ENCODE peak calls at places on chromosomes 11 and 22, in six cellular contexts. One of them, this sample, is unnamed.

GRCh38 chr11:7538023-7538422 is 24.2 kb downstream of the PPFIBP2 start:
- DNase-seq in T follicular helper cell: no peak
- DNase-seq in HS-27A: no peak
- DNase-seq in GM23248: peak
- DNase-seq in neuronal stem cell: no peak
- DNase-seq in activated T-cell treated with anti-CD3 and anti-CD28 coated beads, Interleukin-2, amount 50 U/mL, for 72 hours: peak
- DNase-seq in this sample: no peak

GRCh38 chr22:37996515-37997246 is 12.3 kb upstream of the SOX10 start:
- DNase-seq in neuronal stem cell: no peak
- DNase-seq in T follicular helper cell: no peak
- DNase-seq in activated T-cell treated with anti-CD3 and anti-CD28 coated beads, Interleukin-2, amount 50 U/mL, for 72 hours: no peak
- DNase-seq in HS-27A: no peak
- DNase-seq in GM23248: no peak
- DNase-seq in this sample: no peak

GRCh38 chr11:112173152-112173551 is 2.2 kb upstream of the BCO2 start:
- DNase-seq in neuronal stem cell: no peak
- DNase-seq in HS-27A: no peak
- DNase-seq in activated T-cell treated with anti-CD3 and anti-CD28 coated beads, Interleukin-2, amount 50 U/mL, for 72 hours: no peak
- DNase-seq in T follicular helper cell: no peak
- DNase-seq in GM23248: peak
- DNase-seq in this sample: no peak

GRCh38 chr11:77127674-77127968 is 425 bp upstream of the MYO7A start:
- DNase-seq in activated T-cell treated with anti-CD3 and anti-CD28 coated beads, Interleukin-2, amount 50 U/mL, for 72 hours: no peak
- DNase-seq in neuronal stem cell: no peak
- DNase-seq in T follicular helper cell: no peak
- DNase-seq in GM23248: no peak
- DNase-seq in HS-27A: no peak
- DNase-seq in this sample: no peak

GRCh38 chr11:10638285-10638684 is 55.3 kb downstream of the IRAG1 start:
- DNase-seq in HS-27A: no peak
- DNase-seq in neuronal stem cell: no peak
- DNase-seq in activated T-cell treated with anti-CD3 and anti-CD28 coated beads, Interleukin-2, amount 50 U/mL, for 72 hours: no peak
- DNase-seq in GM23248: peak
- DNase-seq in T follicular helper cell: no peak
- DNase-seq in this sample: no peak

GRCh38 chr11:10778217-10778970 is 27.3 kb downstream of the CTR9 start:
- DNase-seq in T follicular helper cell: no peak
- DNase-seq in GM23248: peak
- DNase-seq in activated T-cell treated with anti-CD3 and anti-CD28 coated beads, Interleukin-2, amount 50 U/mL, for 72 hours: no peak
- DNase-seq in HS-27A: no peak
- DNase-seq in neuronal stem cell: no peak
- DNase-seq in this sample: no peak

GRCh38 chr11:74926304-74927030 is 22.4 kb downstream of the XRRA1 start:
- DNase-seq in GM23248: peak
- DNase-seq in neuronal stem cell: no peak
- DNase-seq in HS-27A: no peak
- DNase-seq in activated T-cell treated with anti-CD3 and anti-CD28 coated beads, Interleukin-2, amount 50 U/mL, for 72 hours: peak
- DNase-seq in T follicular helper cell: no peak
- DNase-seq in this sample: no peak

GRCh38 chr11:6321961-6322362 is 1.7 kb upstream of the CAVIN3 start:
- DNase-seq in HS-27A: no peak
- DNase-seq in GM23248: peak
- DNase-seq in T follicular helper cell: no peak
- DNase-seq in neuronal stem cell: peak
- DNase-seq in activated T-cell treated with anti-CD3 and anti-CD28 coated beads, Interleukin-2, amount 50 U/mL, for 72 hours: peak
- DNase-seq in this sample: peak

GRCh38 chr22:46336119-46337078 is 885 bp downstream of the TRMU start:
- DNase-seq in activated T-cell treated with anti-CD3 and anti-CD28 coated beads, Interleukin-2, amount 50 U/mL, for 72 hours: peak
- DNase-seq in GM23248: peak
- DNase-seq in HS-27A: no peak
- DNase-seq in T follicular helper cell: no peak
- DNase-seq in neuronal stem cell: peak
- DNase-seq in this sample: no peak

GRCh38 chr11:10918698-10919097 is 60.8 kb upstream of the ZBED5 start:
- DNase-seq in activated T-cell treated with anti-CD3 and anti-CD28 coated beads, Interleukin-2, amount 50 U/mL, for 72 hours: no peak
- DNase-seq in GM23248: no peak
- DNase-seq in neuronal stem cell: no peak
- DNase-seq in HS-27A: no peak
- DNase-seq in T follicular helper cell: no peak
- DNase-seq in this sample: no peak

GRCh38 chr11:122154227-122154626 is 38.2 kb upstream of the BLID start:
- DNase-seq in activated T-cell treated with anti-CD3 and anti-CD28 coated beads, Interleukin-2, amount 50 U/mL, for 72 hours: no peak
- DNase-seq in neuronal stem cell: no peak
- DNase-seq in T follicular helper cell: no peak
- DNase-seq in HS-27A: no peak
- DNase-seq in GM23248: no peak
- DNase-seq in this sample: no peak

GRCh38 chr11:72410956-72411355 is 23.4 kb downstream of the CLPB start:
- DNase-seq in activated T-cell treated with anti-CD3 and anti-CD28 coated beads, Interleukin-2, amount 50 U/mL, for 72 hours: no peak
- DNase-seq in GM23248: no peak
- DNase-seq in T follicular helper cell: no peak
- DNase-seq in HS-27A: no peak
- DNase-seq in neuronal stem cell: no peak
- DNase-seq in this sample: no peak

GRCh38 chr11:126853732-126854131 is 146.8 kb downstream of the KIRREL3 start:
- DNase-seq in T follicular helper cell: no peak
- DNase-seq in neuronal stem cell: no peak
- DNase-seq in GM23248: peak
- DNase-seq in activated T-cell treated with anti-CD3 and anti-CD28 coated beads, Interleukin-2, amount 50 U/mL, for 72 hours: no peak
- DNase-seq in HS-27A: no peak
- DNase-seq in this sample: no peak

GRCh38 chr11:65580031-65580692 is 4.3 kb downstream of the EHBP1L1 start:
- DNase-seq in activated T-cell treated with anti-CD3 and anti-CD28 coated beads, Interleukin-2, amount 50 U/mL, for 72 hours: no peak
- DNase-seq in T follicular helper cell: no peak
- DNase-seq in HS-27A: no peak
- DNase-seq in GM23248: no peak
- DNase-seq in neuronal stem cell: no peak
- DNase-seq in this sample: no peak

GRCh38 chr11:18192988-18193387 is 20.4 kb downstream of the MRGPRX4 start:
- DNase-seq in neuronal stem cell: no peak
- DNase-seq in activated T-cell treated with anti-CD3 and anti-CD28 coated beads, Interleukin-2, amount 50 U/mL, for 72 hours: no peak
- DNase-seq in HS-27A: no peak
- DNase-seq in GM23248: no peak
- DNase-seq in T follicular helper cell: no peak
- DNase-seq in this sample: no peak

GRCh38 chr11:48005878-48006277 is 25.5 kb downstream of the PTPRJ start:
- DNase-seq in neuronal stem cell: peak
- DNase-seq in GM23248: peak
- DNase-seq in activated T-cell treated with anti-CD3 and anti-CD28 coated beads, Interleukin-2, amount 50 U/mL, for 72 hours: peak
- DNase-seq in T follicular helper cell: no peak
- DNase-seq in HS-27A: no peak
- DNase-seq in this sample: peak

GRCh38 chr11:74220376-74220775 is 49.3 kb downstream of the PPME1 start:
- DNase-seq in HS-27A: no peak
- DNase-seq in activated T-cell treated with anti-CD3 and anti-CD28 coated beads, Interleukin-2, amount 50 U/mL, for 72 hours: no peak
- DNase-seq in GM23248: peak
- DNase-seq in T follicular helper cell: no peak
- DNase-seq in neuronal stem cell: no peak
- DNase-seq in this sample: no peak

GRCh38 chr22:19744350-19745006 is 16.1 kb upstream of the TBX1 start:
- DNase-seq in GM23248: no peak
- DNase-seq in T follicular helper cell: no peak
- DNase-seq in neuronal stem cell: no peak
- DNase-seq in HS-27A: no peak
- DNase-seq in activated T-cell treated with anti-CD3 and anti-CD28 coated beads, Interleukin-2, amount 50 U/mL, for 72 hours: no peak
- DNase-seq in this sample: no peak

GRCh38 chr11:62854013-62854824 is 14.8 kb upstream of the WDR74 start:
- DNase-seq in neuronal stem cell: no peak
- DNase-seq in T follicular helper cell: no peak
- DNase-seq in activated T-cell treated with anti-CD3 and anti-CD28 coated beads, Interleukin-2, amount 50 U/mL, for 72 hours: no peak
- DNase-seq in GM23248: no peak
- DNase-seq in HS-27A: no peak
- DNase-seq in this sample: no peak

GRCh38 chr11:10763766-10764165 is 12.7 kb downstream of the CTR9 start:
- DNase-seq in T follicular helper cell: no peak
- DNase-seq in neuronal stem cell: no peak
- DNase-seq in activated T-cell treated with anti-CD3 and anti-CD28 coated beads, Interleukin-2, amount 50 U/mL, for 72 hours: no peak
- DNase-seq in GM23248: no peak
- DNase-seq in HS-27A: no peak
- DNase-seq in this sample: no peak

GRCh38 chr11:107702109-107702660 is 9.7 kb downstream of the SLN start:
- DNase-seq in activated T-cell treated with anti-CD3 and anti-CD28 coated beads, Interleukin-2, amount 50 U/mL, for 72 hours: no peak
- DNase-seq in HS-27A: no peak
- DNase-seq in GM23248: no peak
- DNase-seq in T follicular helper cell: no peak
- DNase-seq in neuronal stem cell: no peak
- DNase-seq in this sample: no peak

GRCh38 chr11:19087658-19088057 is 27.1 kb upstream of the MRGPRX2 start:
- DNase-seq in activated T-cell treated with anti-CD3 and anti-CD28 coated beads, Interleukin-2, amount 50 U/mL, for 72 hours: no peak
- DNase-seq in neuronal stem cell: no peak
- DNase-seq in HS-27A: peak
- DNase-seq in GM23248: peak
- DNase-seq in T follicular helper cell: no peak
- DNase-seq in this sample: no peak

GRCh38 chr11:69328231-69328630 is 34.3 kb downstream of the MYEOV start:
- DNase-seq in T follicular helper cell: no peak
- DNase-seq in GM23248: no peak
- DNase-seq in HS-27A: no peak
- DNase-seq in neuronal stem cell: no peak
- DNase-seq in activated T-cell treated with anti-CD3 and anti-CD28 coated beads, Interleukin-2, amount 50 U/mL, for 72 hours: no peak
- DNase-seq in this sample: no peak

GRCh38 chr11:64643258-64643881 is 52.4 kb downstream of the SLC22A12 start:
- DNase-seq in neuronal stem cell: no peak
- DNase-seq in activated T-cell treated with anti-CD3 and anti-CD28 coated beads, Interleukin-2, amount 50 U/mL, for 72 hours: no peak
- DNase-seq in HS-27A: no peak
- DNase-seq in GM23248: peak
- DNase-seq in T follicular helper cell: no peak
- DNase-seq in this sample: no peak

GRCh38 chr11:5705688-5706087 is 16.1 kb downstream of the TRIM22 start:
- DNase-seq in T follicular helper cell: no peak
- DNase-seq in HS-27A: no peak
- DNase-seq in activated T-cell treated with anti-CD3 and anti-CD28 coated beads, Interleukin-2, amount 50 U/mL, for 72 hours: no peak
- DNase-seq in GM23248: peak
- DNase-seq in neuronal stem cell: no peak
- DNase-seq in this sample: no peak

GRCh38 chr22:39940757-39941305 is 19.4 kb upstream of the TMA7B start:
- DNase-seq in T follicular helper cell: no peak
- DNase-seq in neuronal stem cell: no peak
- DNase-seq in GM23248: no peak
- DNase-seq in HS-27A: no peak
- DNase-seq in activated T-cell treated with anti-CD3 and anti-CD28 coated beads, Interleukin-2, amount 50 U/mL, for 72 hours: no peak
- DNase-seq in this sample: no peak